ENCODE peak calls at places on chromosomes 5 and 9, in five cellular contexts. One of them, this sample, is unnamed.

GRCh38 chr9:3125602-3126392 is 281.9 kb upstream of the PUM3 start:
- DNase-seq in cerebellar cortex: peak
- DNase-seq in NCI-H1417: no peak
- DNase-seq in activated CD4-positive, CD25-positive, alpha-beta regulatory T cell: no peak
- DNase-seq in lower leg skin: no peak
- DNase-seq in this sample: no peak

GRCh38 chr9:136644343-136644592 is 18.4 kb upstream of the EGFL7 start:
- DNase-seq in NCI-H1417: no peak
- DNase-seq in cerebellar cortex: no peak
- DNase-seq in lower leg skin: no peak
- DNase-seq in activated CD4-positive, CD25-positive, alpha-beta regulatory T cell: no peak
- DNase-seq in this sample: peak

GRCh38 chr5:109354761-109355160 is 55.0 kb downstream of the PJA2 start:
- DNase-seq in activated CD4-positive, CD25-positive, alpha-beta regulatory T cell: no peak
- DNase-seq in NCI-H1417: no peak
- DNase-seq in lower leg skin: no peak
- DNase-seq in cerebellar cortex: no peak
- DNase-seq in this sample: no peak

GRCh38 chr5:120217001-120217400 is 247.1 kb upstream of the PRR16 start:
- DNase-seq in cerebellar cortex: no peak
- DNase-seq in lower leg skin: no peak
- DNase-seq in NCI-H1417: no peak
- DNase-seq in activated CD4-positive, CD25-positive, alpha-beta regulatory T cell: no peak
- DNase-seq in this sample: no peak

GRCh38 chr5:171313481-171314206 is 4.6 kb downstream of the TLX3 start:
- DNase-seq in NCI-H1417: no peak
- DNase-seq in activated CD4-positive, CD25-positive, alpha-beta regulatory T cell: no peak
- DNase-seq in lower leg skin: no peak
- DNase-seq in cerebellar cortex: peak
- DNase-seq in this sample: peak

GRCh38 chr9:2727966-2728613 is 10.8 kb downstream of the KCNV2 start:
- DNase-seq in NCI-H1417: peak
- DNase-seq in lower leg skin: no peak
- DNase-seq in cerebellar cortex: peak
- DNase-seq in activated CD4-positive, CD25-positive, alpha-beta regulatory T cell: no peak
- DNase-seq in this sample: peak

GRCh38 chr5:176538985-176539384 is 1.8 kb upstream of the RNF44 start:
- DNase-seq in lower leg skin: no peak
- DNase-seq in cerebellar cortex: no peak
- DNase-seq in NCI-H1417: no peak
- DNase-seq in activated CD4-positive, CD25-positive, alpha-beta regulatory T cell: no peak
- DNase-seq in this sample: peak

GRCh38 chr5:27315541-27316282 is 277.3 kb upstream of the CDH9 start:
- DNase-seq in NCI-H1417: no peak
- DNase-seq in lower leg skin: no peak
- DNase-seq in cerebellar cortex: no peak
- DNase-seq in activated CD4-positive, CD25-positive, alpha-beta regulatory T cell: no peak
- DNase-seq in this sample: no peak

GRCh38 chr9:101778332-101778731 is 39.9 kb upstream of the GRIN3A start:
- DNase-seq in cerebellar cortex: no peak
- DNase-seq in activated CD4-positive, CD25-positive, alpha-beta regulatory T cell: no peak
- DNase-seq in lower leg skin: no peak
- DNase-seq in NCI-H1417: no peak
- DNase-seq in this sample: no peak

GRCh38 chr5:111347021-111347420 is 122.8 kb downstream of the CAMK4 start:
- DNase-seq in activated CD4-positive, CD25-positive, alpha-beta regulatory T cell: no peak
- DNase-seq in lower leg skin: no peak
- DNase-seq in cerebellar cortex: no peak
- DNase-seq in NCI-H1417: no peak
- DNase-seq in this sample: no peak

GRCh38 chr5:91443028-91443427 is 59.9 kb upstream of the ARRDC3 start:
- DNase-seq in lower leg skin: no peak
- DNase-seq in activated CD4-positive, CD25-positive, alpha-beta regulatory T cell: no peak
- DNase-seq in cerebellar cortex: no peak
- DNase-seq in NCI-H1417: no peak
- DNase-seq in this sample: no peak

GRCh38 chr5:100706796-100707195 is 171.6 kb downstream of the FAM174A start:
- DNase-seq in NCI-H1417: no peak
- DNase-seq in lower leg skin: no peak
- DNase-seq in cerebellar cortex: no peak
- DNase-seq in activated CD4-positive, CD25-positive, alpha-beta regulatory T cell: no peak
- DNase-seq in this sample: no peak

GRCh38 chr5:178386532-178386931 is 153.9 kb upstream of the PHYKPL start:
- DNase-seq in activated CD4-positive, CD25-positive, alpha-beta regulatory T cell: no peak
- DNase-seq in lower leg skin: no peak
- DNase-seq in cerebellar cortex: no peak
- DNase-seq in NCI-H1417: no peak
- DNase-seq in this sample: no peak

GRCh38 chr5:1787472-1788047 is 12.1 kb downstream of the MRPL36 start:
- DNase-seq in cerebellar cortex: no peak
- DNase-seq in NCI-H1417: no peak
- DNase-seq in activated CD4-positive, CD25-positive, alpha-beta regulatory T cell: no peak
- DNase-seq in lower leg skin: no peak
- DNase-seq in this sample: no peak

GRCh38 chr9:94002316-94003140 is 47.4 kb upstream of the BARX1 start:
- DNase-seq in NCI-H1417: peak
- DNase-seq in activated CD4-positive, CD25-positive, alpha-beta regulatory T cell: no peak
- DNase-seq in cerebellar cortex: peak
- DNase-seq in lower leg skin: no peak
- DNase-seq in this sample: peak

GRCh38 chr9:135591491-135592330 is 30.2 kb downstream of the PAEP start:
- DNase-seq in activated CD4-positive, CD25-positive, alpha-beta regulatory T cell: no peak
- DNase-seq in lower leg skin: no peak
- DNase-seq in cerebellar cortex: no peak
- DNase-seq in NCI-H1417: no peak
- DNase-seq in this sample: no peak

This sample was measured in G401.